ENCODE peak calls at places on chromosomes 11 and 22, in six cellular contexts. One of them, this sample, is unnamed.

GRCh38 chr22:20094158-20094807 is 14.2 kb downstream of the DGCR8 start:
- DNase-seq in DND-41: no peak
- DNase-seq in GM12878: no peak
- DNase-seq in thoracic aorta: no peak
- DNase-seq in A549: no peak
- DNase-seq in fibroblast of lung: no peak
- DNase-seq in this sample: no peak

GRCh38 chr22:50275181-50276055 is 5.2 kb upstream of the MAPK11 start:
- DNase-seq in DND-41: no peak
- DNase-seq in GM12878: no peak
- DNase-seq in thoracic aorta: no peak
- DNase-seq in A549: no peak
- DNase-seq in fibroblast of lung: no peak
- DNase-seq in this sample: no peak

GRCh38 chr11:75339685-75340409 is 11.6 kb downstream of the ARRB1 start:
- DNase-seq in DND-41: peak; percentile 42
- DNase-seq in GM12878: peak; percentile 43
- DNase-seq in thoracic aorta: no peak
- DNase-seq in A549: peak; percentile 58
- DNase-seq in fibroblast of lung: no peak
- DNase-seq in this sample: no peak

GRCh38 chr22:39512026-39512425 is 8.3 kb upstream of the ATF4 start:
- DNase-seq in DND-41: no peak
- DNase-seq in GM12878: no peak
- DNase-seq in thoracic aorta: no peak
- DNase-seq in A549: no peak
- DNase-seq in fibroblast of lung: no peak
- DNase-seq in this sample: no peak

GRCh38 chr11:86275493-86276370 is 26.3 kb upstream of the HIKESHI start:
- DNase-seq in DND-41: no peak
- DNase-seq in GM12878: no peak
- DNase-seq in thoracic aorta: no peak
- DNase-seq in A549: no peak
- DNase-seq in fibroblast of lung: no peak
- DNase-seq in this sample: no peak

GRCh38 chr11:2563216-2564007 is 118.6 kb downstream of the KCNQ1 start:
- DNase-seq in DND-41: no peak
- DNase-seq in GM12878: no peak
- DNase-seq in thoracic aorta: no peak
- DNase-seq in A549: no peak
- DNase-seq in fibroblast of lung: no peak
- DNase-seq in this sample: no peak

GRCh38 chr22:33299245-33299956 is 241.2 kb upstream of the SYN3 start:
- DNase-seq in DND-41: no peak
- DNase-seq in GM12878: peak; percentile 95
- DNase-seq in thoracic aorta: no peak
- DNase-seq in A549: no peak
- DNase-seq in fibroblast of lung: no peak
- DNase-seq in this sample: no peak

GRCh38 chr22:46741974-46742519 is 4.0 kb upstream of the CERK start:
- DNase-seq in DND-41: no peak
- DNase-seq in GM12878: no peak
- DNase-seq in thoracic aorta: no peak
- DNase-seq in A549: no peak
- DNase-seq in fibroblast of lung: no peak
- DNase-seq in this sample: no peak

GRCh38 chr11:88175004-88175706 is at the start of gene RAB38:
- DNase-seq in DND-41: no peak
- DNase-seq in GM12878: no peak
- DNase-seq in thoracic aorta: no peak
- DNase-seq in A549: peak; percentile 4
- DNase-seq in fibroblast of lung: peak; percentile 43
- DNase-seq in this sample: no peak

GRCh38 chr11:2298795-2299747 is 2.6 kb downstream of the C11orf21 start:
- DNase-seq in DND-41: peak; percentile 34
- DNase-seq in GM12878: no peak
- DNase-seq in thoracic aorta: no peak
- DNase-seq in A549: peak; percentile 59
- DNase-seq in fibroblast of lung: no peak
- DNase-seq in this sample: no peak

GRCh38 chr11:56396047-56396446 is 16.4 kb upstream of the OR5AL1 start:
- DNase-seq in DND-41: no peak
- DNase-seq in GM12878: no peak
- DNase-seq in thoracic aorta: no peak
- DNase-seq in A549: no peak
- DNase-seq in fibroblast of lung: no peak
- DNase-seq in this sample: no peak

GRCh38 chr22:21698430-21699329 is 32.9 kb downstream of the PPIL2 start:
- DNase-seq in DND-41: no peak
- DNase-seq in GM12878: no peak
- DNase-seq in thoracic aorta: no peak
- DNase-seq in A549: no peak
- DNase-seq in fibroblast of lung: no peak
- DNase-seq in this sample: no peak

GRCh38 chr22:40325315-40325714 is 21.0 kb upstream of the ADSL start:
- DNase-seq in DND-41: no peak
- DNase-seq in GM12878: no peak
- DNase-seq in thoracic aorta: no peak
- DNase-seq in A549: no peak
- DNase-seq in fibroblast of lung: no peak
- DNase-seq in this sample: no peak

GRCh38 chr22:43092085-43092484 is 2.9 kb upstream of the TTLL1 start:
- DNase-seq in DND-41: no peak
- DNase-seq in GM12878: no peak
- DNase-seq in thoracic aorta: no peak
- DNase-seq in A549: no peak
- DNase-seq in fibroblast of lung: no peak
- DNase-seq in this sample: no peak

GRCh38 chr22:43090130-43090789 is 1.1 kb upstream of the TTLL1 start:
- DNase-seq in DND-41: peak; percentile 61
- DNase-seq in GM12878: peak; percentile 46
- DNase-seq in thoracic aorta: peak; percentile 24
- DNase-seq in A549: peak; percentile 93
- DNase-seq in fibroblast of lung: peak; percentile 89
- DNase-seq in this sample: peak; percentile 73

GRCh38 chr22:43085658-43086606 is 3.3 kb downstream of the TTLL1 start:
- DNase-seq in DND-41: no peak
- DNase-seq in GM12878: peak; percentile 40
- DNase-seq in thoracic aorta: no peak
- DNase-seq in A549: no peak
- DNase-seq in fibroblast of lung: no peak
- DNase-seq in this sample: no peak

GRCh38 chr22:43088616-43088978 is 594 bp downstream of the TTLL1 start:
- DNase-seq in DND-41: no peak
- DNase-seq in GM12878: no peak
- DNase-seq in thoracic aorta: no peak
- DNase-seq in A549: no peak
- DNase-seq in fibroblast of lung: no peak
- DNase-seq in this sample: no peak

DNA sequence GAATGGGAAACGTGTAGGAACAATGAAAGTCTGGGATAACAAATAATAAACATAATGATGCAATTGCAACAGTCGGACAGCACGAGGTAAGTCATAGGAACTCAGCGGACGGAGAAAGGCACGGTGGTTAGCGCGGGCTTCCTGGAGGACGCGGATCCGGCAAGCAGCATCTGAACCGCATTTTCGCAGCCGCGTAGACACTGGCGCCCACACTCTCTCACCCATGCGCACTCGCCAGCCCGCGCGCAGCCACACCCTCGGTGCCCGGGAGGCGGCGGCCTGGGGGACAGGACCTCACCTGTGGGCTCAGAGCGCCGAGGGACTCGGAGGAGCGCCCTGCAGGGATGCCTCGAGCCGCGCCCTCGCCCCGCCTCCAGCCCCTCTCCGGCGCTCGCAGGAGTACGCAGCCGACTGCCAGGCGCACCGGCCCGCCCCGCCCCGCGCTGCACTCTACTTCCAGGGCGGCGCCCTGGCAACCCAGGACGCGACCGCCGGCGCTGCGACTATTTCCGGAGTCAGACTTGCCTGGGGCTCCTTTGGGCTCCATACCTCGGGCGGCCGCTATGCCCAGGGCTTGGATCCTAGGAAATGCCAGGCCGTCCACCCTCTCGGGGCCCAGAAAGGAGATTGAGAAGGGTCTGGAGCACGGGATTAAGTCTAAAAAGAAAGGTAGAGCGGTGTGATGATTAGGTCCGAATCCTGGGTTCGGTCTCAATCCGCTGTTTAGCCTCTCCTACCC is at the start of gene TTLL1:
- DNase-seq in DND-41: peak; percentile 93
- DNase-seq in GM12878: peak; percentile 27
- DNase-seq in thoracic aorta: peak; percentile 43
- DNase-seq in A549: peak; percentile 86
- DNase-seq in fibroblast of lung: peak; percentile 84
- DNase-seq in this sample: no peak
- TF ChIP-seq CTCF in DND-41: no peak
- TF ChIP-seq CTCF in GM12878: no peak
- TF ChIP-seq CTCF in thoracic aorta: peak; percentile 18
- TF ChIP-seq CTCF in A549: no peak
- TF ChIP-seq CTCF in fibroblast of lung: no peak
- TF ChIP-seq CTCF in this sample: no peak

GRCh38 chr11:31767066-31767465 is 44.1 kb downstream of the PAX6 start:
- DNase-seq in DND-41: no peak
- DNase-seq in GM12878: no peak
- DNase-seq in thoracic aorta: no peak
- DNase-seq in A549: no peak
- DNase-seq in fibroblast of lung: no peak
- DNase-seq in this sample: no peak

GRCh38 chr11:31764766-31765165 is 46.4 kb downstream of the PAX6 start:
- DNase-seq in DND-41: no peak
- DNase-seq in GM12878: no peak
- DNase-seq in thoracic aorta: no peak
- DNase-seq in A549: no peak
- DNase-seq in fibroblast of lung: no peak
- DNase-seq in this sample: no peak

GRCh38 chr11:31761636-31762035 is 49.5 kb downstream of the PAX6 start:
- DNase-seq in DND-41: no peak
- DNase-seq in GM12878: no peak
- DNase-seq in thoracic aorta: no peak
- DNase-seq in A549: peak; percentile 6
- DNase-seq in fibroblast of lung: no peak
- DNase-seq in this sample: no peak

GRCh38 chr11:31763296-31763695 is 47.8 kb downstream of the PAX6 start:
- DNase-seq in DND-41: no peak
- DNase-seq in GM12878: no peak
- DNase-seq in thoracic aorta: no peak
- DNase-seq in A549: no peak
- DNase-seq in fibroblast of lung: no peak
- DNase-seq in this sample: no peak

GRCh38 chr11:31764186-31764730 is 46.9 kb downstream of the PAX6 start:
- DNase-seq in DND-41: no peak
- DNase-seq in GM12878: no peak
- DNase-seq in thoracic aorta: no peak
- DNase-seq in A549: no peak
- DNase-seq in fibroblast of lung: no peak
- DNase-seq in this sample: no peak
- H3K4me3 ChIP-seq in DND-41: no peak overlapping the region
- H3K4me3 ChIP-seq in GM12878: no peak overlapping the region
- H3K4me3 ChIP-seq in thoracic aorta: no peak overlapping the region
- H3K4me3 ChIP-seq in A549: no peak overlapping the region
- H3K4me3 ChIP-seq in fibroblast of lung: no peak overlapping the region
- H3K4me3 ChIP-seq in this sample: no peak overlapping the region

GRCh38 chr22:26391623-26392022 is 37.4 kb upstream of the ASPHD2 start:
- DNase-seq in DND-41: no peak
- DNase-seq in GM12878: no peak
- DNase-seq in thoracic aorta: no peak
- DNase-seq in A549: no peak
- DNase-seq in fibroblast of lung: no peak
- DNase-seq in this sample: no peak

GRCh38 chr22:26394787-26395186 is 34.3 kb upstream of the ASPHD2 start:
- DNase-seq in DND-41: no peak
- DNase-seq in GM12878: no peak
- DNase-seq in thoracic aorta: no peak
- DNase-seq in A549: no peak
- DNase-seq in fibroblast of lung: no peak
- DNase-seq in this sample: no peak

GRCh38 chr22:26389125-26389524 is 39.9 kb upstream of the ASPHD2 start:
- DNase-seq in DND-41: no peak
- DNase-seq in GM12878: no peak
- DNase-seq in thoracic aorta: no peak
- DNase-seq in A549: no peak
- DNase-seq in fibroblast of lung: no peak
- DNase-seq in this sample: no peak

GRCh38 chr22:26395926-26396325 is 33.1 kb upstream of the ASPHD2 start:
- DNase-seq in DND-41: no peak
- DNase-seq in GM12878: no peak
- DNase-seq in thoracic aorta: no peak
- DNase-seq in A549: no peak
- DNase-seq in fibroblast of lung: no peak
- DNase-seq in this sample: no peak

DNA sequence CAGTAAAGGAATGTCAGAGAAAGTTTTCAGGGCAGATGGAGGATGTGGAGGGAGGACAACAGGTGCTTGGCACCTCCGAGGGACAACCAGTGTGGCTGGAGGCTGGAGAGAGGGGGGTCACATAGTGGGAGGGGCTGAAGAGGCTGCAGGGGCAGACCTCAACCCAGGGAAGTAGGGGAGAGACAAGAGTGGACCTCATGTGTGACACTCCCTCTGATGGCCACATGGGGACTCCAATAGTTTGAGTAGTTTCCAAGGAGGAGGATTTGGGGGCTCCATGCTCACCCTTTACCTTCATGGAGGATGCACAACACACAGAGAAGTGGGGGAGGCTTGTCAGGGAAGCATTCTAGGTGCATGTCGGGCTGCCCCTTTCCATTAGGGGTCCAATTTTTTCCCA is 35.1 kb upstream of the ASPHD2 start:
- DNase-seq in DND-41: no peak
- DNase-seq in GM12878: no peak
- DNase-seq in thoracic aorta: no peak
- DNase-seq in A549: no peak
- DNase-seq in fibroblast of lung: no peak
- DNase-seq in this sample: no peak
- TF ChIP-seq CTCF in DND-41: peak; percentile 36
- TF ChIP-seq CTCF in GM12878: no peak
- TF ChIP-seq CTCF in thoracic aorta: no peak
- TF ChIP-seq CTCF in A549: no peak
- TF ChIP-seq CTCF in fibroblast of lung: no peak
- TF ChIP-seq CTCF in this sample: peak; percentile 9

GRCh38 chr11:47260366-47260765 is 2.6 kb downstream of the NR1H3 start:
- DNase-seq in DND-41: no peak
- DNase-seq in GM12878: no peak
- DNase-seq in thoracic aorta: no peak
- DNase-seq in A549: no peak
- DNase-seq in fibroblast of lung: no peak
- DNase-seq in this sample: no peak

GRCh38 chr11:47259178-47259977 is 1.6 kb downstream of the NR1H3 start:
- DNase-seq in DND-41: peak; percentile 48
- DNase-seq in GM12878: no peak
- DNase-seq in thoracic aorta: no peak
- DNase-seq in A549: peak; percentile 58
- DNase-seq in fibroblast of lung: no peak
- DNase-seq in this sample: no peak

GRCh38 chr11:47257178-47257517 is 648 bp upstream of the NR1H3 start:
- DNase-seq in DND-41: no peak
- DNase-seq in GM12878: no peak
- DNase-seq in thoracic aorta: no peak
- DNase-seq in A549: no peak
- DNase-seq in fibroblast of lung: no peak
- DNase-seq in this sample: no peak

GRCh38 chr11:47257518-47258316 is at the start of gene NR1H3:
- DNase-seq in DND-41: no peak
- DNase-seq in GM12878: no peak
- DNase-seq in thoracic aorta: no peak
- DNase-seq in A549: peak; percentile 55
- DNase-seq in fibroblast of lung: peak; percentile 68
- DNase-seq in this sample: no peak

GRCh38 chr11:47258317-47258902 is 614 bp downstream of the NR1H3 start:
- DNase-seq in DND-41: no peak
- DNase-seq in GM12878: no peak
- DNase-seq in thoracic aorta: no peak
- DNase-seq in A549: no peak
- DNase-seq in fibroblast of lung: no peak
- DNase-seq in this sample: no peak
- H3K4me3 ChIP-seq in DND-41: no peak overlapping the region
- H3K4me3 ChIP-seq in GM12878: no peak overlapping the region
- H3K4me3 ChIP-seq in thoracic aorta: peak overlapping the region; percentile 58
- H3K4me3 ChIP-seq in A549: peak overlapping the region; percentile 32
- H3K4me3 ChIP-seq in fibroblast of lung: peak overlapping the region; percentile 12
- H3K4me3 ChIP-seq in this sample: no peak overlapping the region

This sample was measured in AG09309.